ENCODE peak calls at places on chromosomes 13 and 19, in five cellular contexts. One of them, this sample, is unnamed.

GRCh38 chr19:55075366-55075998 is at the start of gene EPS8L1:
- DNase-seq in activated CD4-positive, alpha-beta T cell treated with anti-CD3 and anti-CD28 coated beads for 1 hour: no peak
- DNase-seq in nephron progenitor cell: peak
- DNase-seq in lower leg skin: no peak
- DNase-seq in HT1080: no peak
- DNase-seq in this sample: no peak

GRCh38 chr19:1169921-1170885 is 3.9 kb downstream of the SBNO2 start:
- DNase-seq in activated CD4-positive, alpha-beta T cell treated with anti-CD3 and anti-CD28 coated beads for 1 hour: no peak
- DNase-seq in nephron progenitor cell: no peak
- DNase-seq in lower leg skin: no peak
- DNase-seq in HT1080: no peak
- DNase-seq in this sample: no peak

GRCh38 chr13:29936051-29936813 is 85.8 kb upstream of the UBL3 start:
- DNase-seq in activated CD4-positive, alpha-beta T cell treated with anti-CD3 and anti-CD28 coated beads for 1 hour: peak
- DNase-seq in nephron progenitor cell: no peak
- DNase-seq in lower leg skin: no peak
- DNase-seq in HT1080: no peak
- DNase-seq in this sample: no peak

GRCh38 chr19:30226464-30227070 is 145.6 kb upstream of the ZNF536 start:
- DNase-seq in activated CD4-positive, alpha-beta T cell treated with anti-CD3 and anti-CD28 coated beads for 1 hour: no peak
- DNase-seq in nephron progenitor cell: peak
- DNase-seq in lower leg skin: no peak
- DNase-seq in HT1080: no peak
- DNase-seq in this sample: peak

GRCh38 chr13:85411608-85412007 is 387.6 kb downstream of the SLITRK6 start:
- DNase-seq in activated CD4-positive, alpha-beta T cell treated with anti-CD3 and anti-CD28 coated beads for 1 hour: no peak
- DNase-seq in nephron progenitor cell: no peak
- DNase-seq in lower leg skin: no peak
- DNase-seq in HT1080: no peak
- DNase-seq in this sample: no peak

GRCh38 chr13:106467406-106468122 is 67.9 kb downstream of the EFNB2 start:
- DNase-seq in activated CD4-positive, alpha-beta T cell treated with anti-CD3 and anti-CD28 coated beads for 1 hour: no peak
- DNase-seq in nephron progenitor cell: peak
- DNase-seq in lower leg skin: no peak
- DNase-seq in HT1080: no peak
- DNase-seq in this sample: peak

GRCh38 chr13:108322206-108322824 is 52.8 kb downstream of the TNFSF13B start:
- DNase-seq in activated CD4-positive, alpha-beta T cell treated with anti-CD3 and anti-CD28 coated beads for 1 hour: no peak
- DNase-seq in nephron progenitor cell: no peak
- DNase-seq in lower leg skin: no peak
- DNase-seq in HT1080: no peak
- DNase-seq in this sample: peak

GRCh38 chr13:24071423-24072075 is 89.0 kb upstream of the SPATA13 start:
- DNase-seq in activated CD4-positive, alpha-beta T cell treated with anti-CD3 and anti-CD28 coated beads for 1 hour: no peak
- DNase-seq in nephron progenitor cell: no peak
- DNase-seq in lower leg skin: no peak
- DNase-seq in HT1080: no peak
- DNase-seq in this sample: no peak

GRCh38 chr13:87259479-87260083 is 411.6 kb upstream of the SLITRK5 start:
- DNase-seq in activated CD4-positive, alpha-beta T cell treated with anti-CD3 and anti-CD28 coated beads for 1 hour: no peak
- DNase-seq in nephron progenitor cell: peak
- DNase-seq in lower leg skin: no peak
- DNase-seq in HT1080: peak
- DNase-seq in this sample: peak

GRCh38 chr13:46172531-46172991 is 9.4 kb downstream of the LCP1 start:
- DNase-seq in activated CD4-positive, alpha-beta T cell treated with anti-CD3 and anti-CD28 coated beads for 1 hour: no peak
- DNase-seq in nephron progenitor cell: no peak
- DNase-seq in lower leg skin: no peak
- DNase-seq in HT1080: peak
- DNase-seq in this sample: no peak

GRCh38 chr19:50384685-50385535 is 763 bp downstream of the POLD1 start:
- DNase-seq in activated CD4-positive, alpha-beta T cell treated with anti-CD3 and anti-CD28 coated beads for 1 hour: no peak
- DNase-seq in nephron progenitor cell: no peak
- DNase-seq in lower leg skin: no peak
- DNase-seq in HT1080: peak
- DNase-seq in this sample: peak

GRCh38 chr13:29529755-29530154 is 65.7 kb downstream of the SLC7A1 start:
- DNase-seq in activated CD4-positive, alpha-beta T cell treated with anti-CD3 and anti-CD28 coated beads for 1 hour: no peak
- DNase-seq in nephron progenitor cell: no peak
- DNase-seq in lower leg skin: no peak
- DNase-seq in HT1080: no peak
- DNase-seq in this sample: no peak

GRCh38 chr19:2616741-2617392 is 85.6 kb downstream of the GNG7 start:
- DNase-seq in activated CD4-positive, alpha-beta T cell treated with anti-CD3 and anti-CD28 coated beads for 1 hour: no peak
- DNase-seq in nephron progenitor cell: no peak
- DNase-seq in lower leg skin: no peak
- DNase-seq in HT1080: no peak
- DNase-seq in this sample: no peak

GRCh38 chr19:40150170-40150569 is 41.1 kb upstream of the MAP3K10 start:
- DNase-seq in activated CD4-positive, alpha-beta T cell treated with anti-CD3 and anti-CD28 coated beads for 1 hour: no peak
- DNase-seq in nephron progenitor cell: no peak
- DNase-seq in lower leg skin: peak
- DNase-seq in HT1080: no peak
- DNase-seq in this sample: no peak

GRCh38 chr13:38166121-38166520 is 183.5 kb upstream of the UFM1 start:
- DNase-seq in activated CD4-positive, alpha-beta T cell treated with anti-CD3 and anti-CD28 coated beads for 1 hour: no peak
- DNase-seq in nephron progenitor cell: no peak
- DNase-seq in lower leg skin: no peak
- DNase-seq in HT1080: peak
- DNase-seq in this sample: no peak

GRCh38 chr19:8506402-8506957 is 4.0 kb upstream of the PRAM1 start:
- DNase-seq in activated CD4-positive, alpha-beta T cell treated with anti-CD3 and anti-CD28 coated beads for 1 hour: no peak
- DNase-seq in nephron progenitor cell: no peak
- DNase-seq in lower leg skin: no peak
- DNase-seq in HT1080: no peak
- DNase-seq in this sample: peak

GRCh38 chr19:49814010-49814409 is 918 bp upstream of the FUZ start:
- DNase-seq in activated CD4-positive, alpha-beta T cell treated with anti-CD3 and anti-CD28 coated beads for 1 hour: no peak
- DNase-seq in nephron progenitor cell: no peak
- DNase-seq in lower leg skin: no peak
- DNase-seq in HT1080: no peak
- DNase-seq in this sample: no peak

GRCh38 chr13:32205426-32206096 is 109.6 kb downstream of the ZAR1L start:
- DNase-seq in activated CD4-positive, alpha-beta T cell treated with anti-CD3 and anti-CD28 coated beads for 1 hour: no peak
- DNase-seq in nephron progenitor cell: no peak
- DNase-seq in lower leg skin: no peak
- DNase-seq in HT1080: no peak
- DNase-seq in this sample: no peak

GRCh38 chr13:43301341-43301969 is 278.1 kb downstream of the DNAJC15 start:
- DNase-seq in activated CD4-positive, alpha-beta T cell treated with anti-CD3 and anti-CD28 coated beads for 1 hour: no peak
- DNase-seq in nephron progenitor cell: no peak
- DNase-seq in lower leg skin: no peak
- DNase-seq in HT1080: no peak
- DNase-seq in this sample: no peak

GRCh38 chr13:60398949-60399589 is 2.0 kb downstream of the TDRD3 start:
- DNase-seq in activated CD4-positive, alpha-beta T cell treated with anti-CD3 and anti-CD28 coated beads for 1 hour: no peak
- DNase-seq in nephron progenitor cell: no peak
- DNase-seq in lower leg skin: no peak
- DNase-seq in HT1080: no peak
- DNase-seq in this sample: no peak

GRCh38 chr13:40235160-40235796 is 431.2 kb downstream of the FOXO1 start:
- DNase-seq in activated CD4-positive, alpha-beta T cell treated with anti-CD3 and anti-CD28 coated beads for 1 hour: no peak
- DNase-seq in nephron progenitor cell: no peak
- DNase-seq in lower leg skin: no peak
- DNase-seq in HT1080: no peak
- DNase-seq in this sample: no peak

GRCh38 chr19:7502552-7502951 is 13.4 kb upstream of the ZNF358 start:
- DNase-seq in activated CD4-positive, alpha-beta T cell treated with anti-CD3 and anti-CD28 coated beads for 1 hour: no peak
- DNase-seq in nephron progenitor cell: no peak
- DNase-seq in lower leg skin: no peak
- DNase-seq in HT1080: no peak
- DNase-seq in this sample: no peak

GRCh38 chr19:18239303-18239702 is 13.1 kb upstream of the PDE4C start:
- DNase-seq in activated CD4-positive, alpha-beta T cell treated with anti-CD3 and anti-CD28 coated beads for 1 hour: no peak
- DNase-seq in nephron progenitor cell: peak
- DNase-seq in lower leg skin: no peak
- DNase-seq in HT1080: no peak
- DNase-seq in this sample: peak

GRCh38 chr13:26909515-26909914 is 148.9 kb upstream of the GPR12 start:
- DNase-seq in activated CD4-positive, alpha-beta T cell treated with anti-CD3 and anti-CD28 coated beads for 1 hour: no peak
- DNase-seq in nephron progenitor cell: no peak
- DNase-seq in lower leg skin: no peak
- DNase-seq in HT1080: no peak
- DNase-seq in this sample: no peak

GRCh38 chr13:112567161-112567862 is 20.6 kb downstream of the TUBGCP3 start:
- DNase-seq in activated CD4-positive, alpha-beta T cell treated with anti-CD3 and anti-CD28 coated beads for 1 hour: no peak
- DNase-seq in nephron progenitor cell: no peak
- DNase-seq in lower leg skin: no peak
- DNase-seq in HT1080: no peak
- DNase-seq in this sample: no peak

GRCh38 chr13:73708393-73708985 is 425.7 kb downstream of the KLF12 start:
- DNase-seq in activated CD4-positive, alpha-beta T cell treated with anti-CD3 and anti-CD28 coated beads for 1 hour: peak
- DNase-seq in nephron progenitor cell: peak
- DNase-seq in lower leg skin: peak
- DNase-seq in HT1080: peak
- DNase-seq in this sample: peak

GRCh38 chr19:51394045-51394836 is 3.9 kb upstream of the C19orf84 start:
- DNase-seq in activated CD4-positive, alpha-beta T cell treated with anti-CD3 and anti-CD28 coated beads for 1 hour: peak
- DNase-seq in nephron progenitor cell: peak
- DNase-seq in lower leg skin: peak
- DNase-seq in HT1080: peak
- DNase-seq in this sample: peak

GRCh38 chr13:98495627-98496238 is 81.2 kb downstream of the STK24 start:
- DNase-seq in activated CD4-positive, alpha-beta T cell treated with anti-CD3 and anti-CD28 coated beads for 1 hour: no peak
- DNase-seq in nephron progenitor cell: no peak
- DNase-seq in lower leg skin: no peak
- DNase-seq in HT1080: no peak
- DNase-seq in this sample: peak

GRCh38 chr13:94329754-94330551 is 149.5 kb downstream of the DCT start:
- DNase-seq in activated CD4-positive, alpha-beta T cell treated with anti-CD3 and anti-CD28 coated beads for 1 hour: no peak
- DNase-seq in nephron progenitor cell: no peak
- DNase-seq in lower leg skin: peak
- DNase-seq in HT1080: peak
- DNase-seq in this sample: no peak

GRCh38 chr19:18488838-18489626 is 32.8 kb downstream of the ELL start:
- DNase-seq in activated CD4-positive, alpha-beta T cell treated with anti-CD3 and anti-CD28 coated beads for 1 hour: no peak
- DNase-seq in nephron progenitor cell: peak
- DNase-seq in lower leg skin: no peak
- DNase-seq in HT1080: no peak
- DNase-seq in this sample: peak

GRCh38 chr13:28347456-28348371 is 147.2 kb downstream of the FLT1 start:
- DNase-seq in activated CD4-positive, alpha-beta T cell treated with anti-CD3 and anti-CD28 coated beads for 1 hour: no peak
- DNase-seq in nephron progenitor cell: no peak
- DNase-seq in lower leg skin: no peak
- DNase-seq in HT1080: peak
- DNase-seq in this sample: no peak

This sample was measured in neural progenitor cell.